ENCODE peak calls at places on chromosomes 6 and 20, in seven cellular contexts. U is EH; Z is Calu3; R is activated naive CD8-positive, alpha-beta T cell treated with anti-CD3 and anti-CD28 coated beads, Interleukin-2, amount 50 U/mL, for 24 hours; P is A549; H is EL; I is CD4-positive, CD25-positive, alpha-beta regulatory T cell. L is an unnamed sample.

GRCh38 chr6:70413829-70414494 is 654 bp downstream of the FAM135A start:
- DNase-seq in I (peak), R (no peak), H (peak), P (peak), Z (no peak), U (peak), L (no peak)

GRCh38 chr6:30837870-30838269 is 46.4 kb upstream of the DDR1 start:
- DNase-seq in U (no peak), P (no peak), H (no peak), Z (no peak), R (no peak), I (no peak), L (no peak)

GRCh38 chr6:132937466-132937906 is 123.1 kb downstream of the RPS12 start:
- DNase-seq in Z (peak), I (peak), R (peak), H (peak), U (peak), P (peak), L (peak)

GRCh38 chr20:4090756-4091331 is 75.5 kb upstream of the RNF24 start:
- DNase-seq in R (no peak), Z (no peak), U (peak), H (peak), P (peak), I (no peak), L (peak)

GRCh38 chr6:165876568-165876967 is 213.5 kb upstream of the PDE10A start:
- DNase-seq in I (no peak), Z (no peak), U (no peak), R (no peak), P (no peak), H (no peak), L (no peak)

GRCh38 chr20:7742479-7742878 is 197.8 kb downstream of the HAO1 start:
- DNase-seq in I (no peak), P (peak), H (no peak), U (no peak), Z (peak), R (no peak), L (peak)

GRCh38 chr6:140535511-140535910 is 1161.1 kb upstream of the CITED2 start:
- DNase-seq in R (no peak), Z (no peak), I (no peak), H (no peak), U (no peak), P (no peak), L (no peak)

GRCh38 chr6:38846844-38847243 is 131.7 kb downstream of the DNAH8 start:
- DNase-seq in P (no peak), H (peak), Z (no peak), R (no peak), U (peak), I (no peak), L (no peak)

GRCh38 chr6:113172531-113172966 is 684.6 kb upstream of the MARCKS start:
- DNase-seq in Z (no peak), R (no peak), H (no peak), I (no peak), P (no peak), U (no peak), L (no peak)

GRCh38 chr6:112683926-112684325 is 336.8 kb downstream of the RFPL4B start:
- DNase-seq in R (no peak), Z (no peak), H (peak), U (peak), I (no peak), P (peak), L (no peak)

GRCh38 chr6:119446623-119447008 is 97.1 kb upstream of the MAN1A1 start:
- DNase-seq in R (no peak), H (peak), U (peak), Z (peak), I (no peak), P (no peak), L (peak)

GRCh38 chr6:106883808-106884262 is 90.7 kb downstream of the CD24 start:
- DNase-seq in Z (no peak), I (no peak), H (no peak), P (peak), U (no peak), R (no peak), L (peak)

GRCh38 chr6:167893416-167893815 is 66.7 kb downstream of the AFDN start:
- DNase-seq in H (peak), R (no peak), Z (peak), P (no peak), U (peak), I (peak), L (peak)

GRCh38 chr20:36467076-36467999 is 74.0 kb upstream of the MYL9 start:
- DNase-seq in Z (peak), R (peak), P (peak), U (peak), I (peak), H (peak), L (peak)

GRCh38 chr6:103142902-103143301 is 1716.8 kb downstream of the HACE1 start:
- DNase-seq in R (no peak), H (no peak), P (no peak), I (no peak), Z (no peak), U (no peak), L (no peak)

GRCh38 chr6:11722224-11722623 is 56.4 kb downstream of the ADTRP start:
- DNase-seq in Z (no peak), R (no peak), U (no peak), H (no peak), I (peak), P (no peak), L (no peak)

GRCh38 chr20:9025643-9026042 is 43.2 kb upstream of the PLCB4 start:
- DNase-seq in R (no peak), H (peak), U (peak), Z (no peak), P (peak), I (no peak), L (no peak)

GRCh38 chr20:25022680-25023079 is 30.1 kb upstream of the APMAP start:
- DNase-seq in I (no peak), P (no peak), U (no peak), R (no peak), H (no peak), Z (peak), L (no peak)

GRCh38 chr20:50220894-50221266 is 30.2 kb downstream of the CEBPB start:
- DNase-seq in P (no peak), U (no peak), I (no peak), R (no peak), H (no peak), Z (no peak), L (no peak)

GRCh38 chr20:4045741-4046140 is 30.4 kb upstream of the RNF24 start:
- DNase-seq in Z (no peak), H (peak), P (no peak), I (no peak), U (peak), R (no peak), L (no peak)

GRCh38 chr20:37333848-37334318 is 12.1 kb upstream of the SRC start:
- DNase-seq in R (no peak), H (no peak), P (no peak), Z (no peak), I (no peak), U (no peak), L (no peak)

GRCh38 chr6:19731286-19731685 is 105.9 kb upstream of the ID4 start:
- DNase-seq in H (peak), I (no peak), U (peak), P (peak), Z (no peak), R (no peak), L (no peak)

GRCh38 chr20:62684986-62685385 is 23.6 kb upstream of the NTSR1 start:
- DNase-seq in R (no peak), U (no peak), P (no peak), Z (no peak), I (no peak), H (no peak), L (no peak)

GRCh38 chr6:12602951-12603710 is 113.4 kb upstream of the PHACTR1 start:
- DNase-seq in U (peak), P (peak), R (no peak), H (peak), I (no peak), Z (peak), L (peak)

GRCh38 chr6:38499697-38500096 is 140.0 kb downstream of the BTBD9 start:
- DNase-seq in U (no peak), H (no peak), Z (no peak), P (no peak), I (no peak), R (no peak), L (no peak)

GRCh38 chr6:39416728-39417127 is 94.2 kb upstream of the KCNK16 start:
- DNase-seq in H (peak), I (no peak), R (no peak), U (peak), Z (peak), P (peak), L (no peak)